ENCODE peak calls at places on chromosome 3, in five cellular contexts. M is GM23248, G is IMR-90, T is adipocyte, U is lower lobe of right lung. L is an unnamed sample.
A peak's percentile ranks its signal among the peaks of the same experiment; 100 is the strongest.

GRCh38 chr3:49716691-49717538 is 2.6 kb downstream of the AMIGO3 start:
- DNase-seq in U (no peak), G (no peak), T (no peak), M (no peak), L (no peak)

GRCh38 chr3:59469948-59470723 is 420.3 kb upstream of the CFAP20DC start:
- DNase-seq in U (no peak), G (no peak), M (peak; percentile 60), T (no peak), L (no peak)

GRCh38 chr3:99472385-99472784 is 166.0 kb upstream of the COL8A1 start:
- DNase-seq in T (no peak), M (peak; percentile 48), G (no peak), U (no peak), L (no peak)

GRCh38 chr3:66172394-66172793 is 48.4 kb upstream of the SLC25A26 start:
- DNase-seq in M (no peak), T (no peak), U (no peak), G (no peak), L (no peak)

GRCh38 chr3:29275309-29275708 is 5.6 kb upstream of the RBMS3 start:
- DNase-seq in G (peak; percentile 61), T (no peak), U (no peak), M (peak; percentile 44), L (no peak)

GRCh38 chr3:44318929-44319328 is 19.6 kb upstream of the TCAIM start:
- DNase-seq in T (no peak), G (no peak), M (no peak), U (no peak), L (no peak)

GRCh38 chr3:195260286-195260905 is 10.6 kb downstream of the XXYLT1 start:
- DNase-seq in G (no peak), M (peak; percentile 29), T (peak; percentile 16), U (no peak), L (peak; percentile 74)

GRCh38 chr3:123271466-123272159 is 69.9 kb downstream of the SEC22A start:
- DNase-seq in M (no peak), U (no peak), T (no peak), G (no peak), L (peak; percentile 16)

GRCh38 chr3:30155755-30156154 is 450.6 kb upstream of the TGFBR2 start:
- DNase-seq in U (no peak), M (no peak), G (no peak), T (no peak), L (no peak)

GRCh38 chr3:113005622-113006021 is 14.8 kb downstream of the GTPBP8 start:
- DNase-seq in M (no peak), T (no peak), G (no peak), U (no peak), L (no peak)

GRCh38 chr3:101646726-101647125 is 30.2 kb downstream of the ZBTB11 start:
- DNase-seq in T (no peak), M (peak; percentile 38), G (peak; percentile 16), U (no peak), L (no peak)

GRCh38 chr3:57862894-57863293 is 106.8 kb downstream of the SLMAP start:
- DNase-seq in M (no peak), G (no peak), U (no peak), T (no peak), L (no peak)

GRCh38 chr3:187456268-187456667 is 88.1 kb downstream of the RTP4 start:
- DNase-seq in M (peak; percentile 2), G (no peak), U (no peak), T (no peak), L (no peak)

GRCh38 chr3:158152186-158152585 is 42.3 kb downstream of the RSRC1 start:
- DNase-seq in G (peak; percentile 59), U (no peak), T (peak; percentile 20), M (peak; percentile 86), L (no peak)

GRCh38 chr3:146967786-146968185 is 362.6 kb upstream of the PLSCR5 start:
- DNase-seq in T (peak; percentile 56), U (no peak), M (no peak), G (no peak), L (no peak)

GRCh38 chr3:78858165-78858564 is 909.6 kb downstream of the ROBO1 start:
- DNase-seq in M (peak; percentile 34), U (no peak), T (no peak), G (peak; percentile 28), L (no peak)

GRCh38 chr3:133644768-133645167 is 17.0 kb downstream of the TOPBP1 start:
- DNase-seq in T (peak; percentile 88), G (peak; percentile 93), M (peak; percentile 88), U (no peak), L (no peak)

GRCh38 chr3:174951023-174951422 is 91.9 kb downstream of the NAALADL2 start:
- DNase-seq in T (peak; percentile 77), M (peak; percentile 78), G (peak; percentile 91), U (no peak), L (no peak)

GRCh38 chr3:43218156-43218555 is 68.2 kb upstream of the SNRK start:
- DNase-seq in M (no peak), T (no peak), G (no peak), U (no peak), L (no peak)

GRCh38 chr3:127043041-127043641 is 60.2 kb downstream of the PLXNA1 start:
- DNase-seq in T (no peak), U (peak; percentile 82), M (no peak), G (no peak), L (no peak)

GRCh38 chr3:99878005-99878404 is 60.3 kb downstream of the CMSS1 start:
- DNase-seq in U (no peak), M (peak; percentile 92), G (peak; percentile 88), T (peak; percentile 46), L (no peak)

GRCh38 chr3:171320721-171321120 is 139.5 kb downstream of the TNIK start:
- DNase-seq in T (no peak), G (peak; percentile 40), U (no peak), M (no peak), L (no peak)

GRCh38 chr3:118817748-118818165 is 216.9 kb downstream of the IGSF11 start:
- DNase-seq in M (peak; percentile 74), T (peak; percentile 79), U (no peak), G (peak; percentile 57), L (no peak)

GRCh38 chr3:186713499-186713898 is 3.7 kb upstream of the KNG1 start:
- DNase-seq in T (no peak), M (no peak), U (no peak), G (no peak), L (no peak)

DNA sequence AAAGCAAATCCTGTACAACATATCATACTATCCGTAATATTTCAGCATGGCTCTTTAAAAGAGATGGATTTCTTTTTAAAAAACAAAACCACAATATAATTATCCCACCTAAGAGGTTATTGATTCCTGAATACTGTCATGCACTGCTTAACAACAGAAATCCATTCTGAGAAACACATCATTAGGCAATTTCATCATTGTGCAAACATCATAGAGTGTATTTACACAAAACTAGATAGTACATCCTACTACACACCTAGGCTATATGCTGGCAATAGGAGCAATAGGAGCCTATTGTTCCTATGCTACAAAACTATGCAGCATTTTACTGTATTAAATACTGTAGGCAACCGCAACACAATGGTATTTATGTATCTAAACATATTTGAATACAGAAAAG is 242.0 kb downstream of the NEK10 start:
- DNase-seq in T (no peak), U (no peak), G (no peak), M (no peak), L (no peak)
- H3K36me3 ChIP-seq in T (peaks cover 6% of the 10 kb centered on the region), U (no peaks in the 10 kb centered on the region), G (no peaks in the 10 kb centered on the region), M (peaks cover 6% of the 10 kb centered on the region), L (no peaks in the 10 kb centered on the region)

DNA sequence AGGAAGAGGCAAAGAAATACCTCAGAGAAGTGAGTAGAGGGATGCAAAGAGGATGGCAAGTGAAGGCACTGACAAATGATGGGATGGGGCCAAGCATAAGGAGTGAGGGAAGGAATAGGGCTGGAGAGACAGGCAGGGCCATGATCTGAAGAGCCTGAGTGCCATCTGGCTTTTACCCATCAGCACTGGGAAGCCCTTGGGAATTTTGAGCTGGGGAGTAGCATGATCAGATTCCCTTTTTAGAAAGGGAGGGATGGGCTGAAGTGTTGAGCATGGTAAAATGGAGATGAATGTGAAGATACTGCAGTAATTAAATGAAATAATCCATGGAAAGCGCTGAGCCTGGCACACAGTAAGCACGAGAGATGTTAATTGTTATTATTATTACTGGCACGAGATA is 9.9 kb downstream of the RBP1 start:
- DNase-seq in M (no peak), G (no peak), U (no peak), T (no peak), L (no peak)
- H3K36me3 ChIP-seq in M (no peaks in the 10 kb centered on the region), G (no peaks in the 10 kb centered on the region), U (no peaks in the 10 kb centered on the region), T (no peaks in the 10 kb centered on the region), L (no peaks in the 10 kb centered on the region)

DNA sequence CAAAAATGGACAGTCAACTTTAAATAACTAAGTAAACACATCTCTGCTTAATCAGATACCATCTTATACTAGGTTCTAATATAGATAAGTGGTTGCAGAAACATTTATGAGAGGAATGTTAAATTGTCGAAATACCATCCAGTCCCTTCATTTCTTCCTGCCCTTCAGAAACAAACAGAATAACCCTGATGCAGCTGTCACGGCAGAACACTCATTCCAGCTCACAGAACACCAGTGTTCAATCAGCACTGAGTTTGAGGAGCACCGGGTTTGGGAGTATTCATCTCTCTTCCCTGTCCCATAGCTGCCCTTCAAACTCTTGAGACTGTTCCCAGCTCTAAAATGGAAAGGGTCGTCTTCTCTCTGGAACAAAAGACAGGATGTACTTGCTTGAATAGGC is 61.1 kb upstream of the TSEN2 start:
- DNase-seq in M (no peak), U (no peak), G (no peak), T (no peak), L (no peak)
- H3K36me3 ChIP-seq in M (no peaks in the 10 kb centered on the region), U (no peaks in the 10 kb centered on the region), G (peaks cover under 1% of the 10 kb centered on the region), T (peaks cover 72% of the 10 kb centered on the region), L (no peaks in the 10 kb centered on the region)

DNA sequence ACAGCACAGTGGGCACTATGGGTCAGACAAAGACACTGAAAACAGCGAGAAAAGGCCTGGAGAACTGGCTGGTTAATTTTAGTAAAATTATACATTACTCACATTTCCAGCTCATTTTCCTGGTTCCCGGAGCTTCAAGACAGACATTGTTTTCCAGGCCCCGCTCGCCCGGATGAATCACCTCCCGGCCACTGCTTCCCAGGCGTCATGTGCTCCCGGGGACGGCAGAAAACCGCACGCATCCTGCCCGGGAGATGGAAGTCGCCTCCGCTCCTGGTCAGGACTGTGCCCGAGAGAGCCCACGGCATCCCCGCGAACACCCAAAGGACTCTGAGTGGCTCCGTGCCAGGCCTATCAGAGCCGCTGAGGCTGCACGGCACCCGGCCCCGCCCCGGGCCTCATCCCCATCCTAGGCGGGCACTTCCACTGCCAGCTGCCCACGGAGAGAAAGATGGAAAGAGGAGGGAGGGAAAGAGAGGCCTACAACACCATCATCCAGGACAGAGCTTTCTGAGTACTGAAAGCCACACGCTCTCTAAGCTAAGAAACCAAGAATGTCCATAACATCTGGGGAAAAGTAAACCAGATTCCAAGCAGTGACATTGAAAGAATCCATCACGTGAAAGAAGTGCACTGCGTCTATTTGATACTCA is 75.1 kb downstream of the VGLL4 start:
- DNase-seq in U (no peak), M (peak; percentile 98), T (peak; percentile 95), G (peak; percentile 93), L (peak; percentile 43)
- H3K36me3 ChIP-seq in U (peaks cover 35% of the 10 kb centered on the region), M (peaks cover 6% of the 10 kb centered on the region), T (peaks cover 32% of the 10 kb centered on the region), G (peaks cover 43% of the 10 kb centered on the region), L (no peaks in the 10 kb centered on the region)